ENCODE peak calls at places on chromosome 3, in eight cellular contexts. One of them, this sample, is unnamed.

GRCh38 chr3:105885261-105885660 is 16.4 kb upstream of the CBLB start:
- DNase-seq in ovary: no peak
- DNase-seq in RWPE1: no peak
- DNase-seq in cardiac muscle cell: no peak
- DNase-seq in left ventricle myocardium inferior: no peak
- DNase-seq in CD8-positive, alpha-beta memory T cell: no peak
- DNase-seq in Karpas-422: no peak
- DNase-seq in colonic mucosa: no peak
- DNase-seq in this sample: no peak

GRCh38 chr3:61733866-61734265 is 172.5 kb downstream of the PTPRG start:
- DNase-seq in left ventricle myocardium inferior: peak
- DNase-seq in CD8-positive, alpha-beta memory T cell: no peak
- DNase-seq in RWPE1: no peak
- DNase-seq in Karpas-422: no peak
- DNase-seq in ovary: no peak
- DNase-seq in colonic mucosa: no peak
- DNase-seq in cardiac muscle cell: no peak
- DNase-seq in this sample: no peak

GRCh38 chr3:87145553-87145952 is 81.6 kb upstream of the CHMP2B start:
- DNase-seq in RWPE1: no peak
- DNase-seq in left ventricle myocardium inferior: no peak
- DNase-seq in CD8-positive, alpha-beta memory T cell: no peak
- DNase-seq in Karpas-422: peak
- DNase-seq in colonic mucosa: no peak
- DNase-seq in ovary: no peak
- DNase-seq in cardiac muscle cell: peak
- DNase-seq in this sample: no peak

GRCh38 chr3:8756671-8757070 is 12.7 kb downstream of the OXTR start:
- DNase-seq in ovary: no peak
- DNase-seq in RWPE1: no peak
- DNase-seq in cardiac muscle cell: no peak
- DNase-seq in colonic mucosa: no peak
- DNase-seq in left ventricle myocardium inferior: no peak
- DNase-seq in Karpas-422: no peak
- DNase-seq in CD8-positive, alpha-beta memory T cell: no peak
- DNase-seq in this sample: no peak

GRCh38 chr3:62293051-62293780 is 80.1 kb downstream of the FEZF2 start:
- DNase-seq in left ventricle myocardium inferior: no peak
- DNase-seq in ovary: no peak
- DNase-seq in Karpas-422: no peak
- DNase-seq in RWPE1: no peak
- DNase-seq in colonic mucosa: no peak
- DNase-seq in CD8-positive, alpha-beta memory T cell: no peak
- DNase-seq in cardiac muscle cell: no peak
- DNase-seq in this sample: no peak

GRCh38 chr3:176574736-176575135 is 622.5 kb downstream of the TBL1XR1 start:
- DNase-seq in Karpas-422: no peak
- DNase-seq in left ventricle myocardium inferior: no peak
- DNase-seq in cardiac muscle cell: no peak
- DNase-seq in RWPE1: no peak
- DNase-seq in colonic mucosa: no peak
- DNase-seq in CD8-positive, alpha-beta memory T cell: no peak
- DNase-seq in ovary: no peak
- DNase-seq in this sample: no peak

GRCh38 chr3:185555948-185556347 is 3.6 kb upstream of the LIPH start:
- DNase-seq in cardiac muscle cell: no peak
- DNase-seq in CD8-positive, alpha-beta memory T cell: no peak
- DNase-seq in Karpas-422: no peak
- DNase-seq in left ventricle myocardium inferior: no peak
- DNase-seq in ovary: no peak
- DNase-seq in RWPE1: no peak
- DNase-seq in colonic mucosa: no peak
- DNase-seq in this sample: no peak

GRCh38 chr3:12991481-12991837 is 81.8 kb downstream of the IQSEC1 start:
- DNase-seq in RWPE1: no peak
- DNase-seq in CD8-positive, alpha-beta memory T cell: no peak
- DNase-seq in Karpas-422: no peak
- DNase-seq in ovary: no peak
- DNase-seq in colonic mucosa: no peak
- DNase-seq in cardiac muscle cell: no peak
- DNase-seq in left ventricle myocardium inferior: no peak
- DNase-seq in this sample: no peak

GRCh38 chr3:14166877-14167605 is 11.4 kb downstream of the XPC start:
- DNase-seq in RWPE1: no peak
- DNase-seq in colonic mucosa: no peak
- DNase-seq in ovary: no peak
- DNase-seq in left ventricle myocardium inferior: no peak
- DNase-seq in cardiac muscle cell: no peak
- DNase-seq in Karpas-422: no peak
- DNase-seq in CD8-positive, alpha-beta memory T cell: no peak
- DNase-seq in this sample: no peak

GRCh38 chr3:40741729-40742128 is 217.0 kb downstream of the ZNF621 start:
- DNase-seq in Karpas-422: no peak
- DNase-seq in ovary: peak
- DNase-seq in RWPE1: no peak
- DNase-seq in left ventricle myocardium inferior: no peak
- DNase-seq in cardiac muscle cell: no peak
- DNase-seq in CD8-positive, alpha-beta memory T cell: no peak
- DNase-seq in colonic mucosa: no peak
- DNase-seq in this sample: no peak

GRCh38 chr3:161117646-161118045 is 12.5 kb upstream of the B3GALNT1 start:
- DNase-seq in colonic mucosa: no peak
- DNase-seq in CD8-positive, alpha-beta memory T cell: no peak
- DNase-seq in RWPE1: no peak
- DNase-seq in cardiac muscle cell: no peak
- DNase-seq in Karpas-422: no peak
- DNase-seq in left ventricle myocardium inferior: no peak
- DNase-seq in ovary: no peak
- DNase-seq in this sample: no peak

GRCh38 chr3:173025941-173026340 is 115.1 kb downstream of the SPATA16 start:
- DNase-seq in ovary: no peak
- DNase-seq in cardiac muscle cell: no peak
- DNase-seq in RWPE1: no peak
- DNase-seq in colonic mucosa: no peak
- DNase-seq in CD8-positive, alpha-beta memory T cell: no peak
- DNase-seq in Karpas-422: no peak
- DNase-seq in left ventricle myocardium inferior: no peak
- DNase-seq in this sample: no peak

DNA sequence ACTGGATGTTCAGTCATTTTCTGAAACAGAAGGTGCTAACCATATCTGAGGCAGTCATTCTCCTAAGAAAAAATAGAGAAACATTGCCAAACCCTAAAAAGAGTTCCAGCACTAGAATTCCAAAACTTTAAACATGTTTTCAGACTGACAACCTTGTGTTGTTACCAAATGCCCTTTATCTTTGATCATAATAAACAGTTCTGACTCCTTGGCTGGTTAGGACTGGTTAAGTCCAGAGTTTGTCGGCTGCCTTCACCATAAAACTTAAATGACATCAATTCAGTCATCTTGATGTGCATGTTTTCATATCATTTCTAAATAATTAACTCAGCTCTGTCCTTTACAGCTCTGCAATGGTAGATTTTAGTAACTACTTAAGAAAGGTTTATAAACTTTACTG is 68.0 kb downstream of the COL8A1 start:
- DNase-seq in RWPE1: no peak
- DNase-seq in CD8-positive, alpha-beta memory T cell: no peak
- DNase-seq in colonic mucosa: no peak
- DNase-seq in Karpas-422: no peak
- DNase-seq in left ventricle myocardium inferior: no peak
- DNase-seq in ovary: no peak
- DNase-seq in cardiac muscle cell: no peak
- DNase-seq in this sample: no peak
- H3K27ac ChIP-seq in RWPE1: no peak
- H3K27ac ChIP-seq in CD8-positive, alpha-beta memory T cell: no peak
- H3K27ac ChIP-seq in colonic mucosa: no peak
- H3K27ac ChIP-seq in Karpas-422: no peak
- H3K27ac ChIP-seq in left ventricle myocardium inferior: no peak
- H3K27ac ChIP-seq in ovary: no peak
- H3K27ac ChIP-seq in cardiac muscle cell: no peak
- H3K27ac ChIP-seq in this sample: no peak

GRCh38 chr3:194884649-194885315 is 199.1 kb downstream of the FAM43A start:
- DNase-seq in RWPE1: no peak
- DNase-seq in colonic mucosa: no peak
- DNase-seq in left ventricle myocardium inferior: peak
- DNase-seq in cardiac muscle cell: no peak
- DNase-seq in ovary: no peak
- DNase-seq in Karpas-422: no peak
- DNase-seq in CD8-positive, alpha-beta memory T cell: no peak
- DNase-seq in this sample: no peak
- H3K27ac ChIP-seq in RWPE1: no peak
- H3K27ac ChIP-seq in colonic mucosa: no peak
- H3K27ac ChIP-seq in left ventricle myocardium inferior: peak
- H3K27ac ChIP-seq in cardiac muscle cell: no peak
- H3K27ac ChIP-seq in ovary: no peak
- H3K27ac ChIP-seq in Karpas-422: no peak
- H3K27ac ChIP-seq in CD8-positive, alpha-beta memory T cell: no peak
- H3K27ac ChIP-seq in this sample: no peak

GRCh38 chr3:52532838-52533622 is 627 bp downstream of the NT5DC2 start:
- DNase-seq in colonic mucosa: peak
- DNase-seq in Karpas-422: peak
- DNase-seq in left ventricle myocardium inferior: no peak
- DNase-seq in ovary: peak
- DNase-seq in CD8-positive, alpha-beta memory T cell: no peak
- DNase-seq in cardiac muscle cell: peak
- DNase-seq in RWPE1: peak
- DNase-seq in this sample: no peak

GRCh38 chr3:52533623-52534280 is at the start of gene NT5DC2:
- DNase-seq in cardiac muscle cell: peak
- DNase-seq in Karpas-422: peak
- DNase-seq in RWPE1: peak
- DNase-seq in CD8-positive, alpha-beta memory T cell: peak
- DNase-seq in colonic mucosa: peak
- DNase-seq in left ventricle myocardium inferior: peak
- DNase-seq in ovary: peak
- DNase-seq in this sample: peak

GRCh38 chr3:52531636-52532516 is 1.8 kb downstream of the NT5DC2 start:
- DNase-seq in ovary: peak
- DNase-seq in CD8-positive, alpha-beta memory T cell: no peak
- DNase-seq in cardiac muscle cell: no peak
- DNase-seq in left ventricle myocardium inferior: no peak
- DNase-seq in RWPE1: no peak
- DNase-seq in Karpas-422: no peak
- DNase-seq in colonic mucosa: no peak
- DNase-seq in this sample: no peak

GRCh38 chr3:52530918-52531635 is 2.6 kb downstream of the NT5DC2 start:
- DNase-seq in Karpas-422: no peak
- DNase-seq in CD8-positive, alpha-beta memory T cell: no peak
- DNase-seq in ovary: peak
- DNase-seq in cardiac muscle cell: no peak
- DNase-seq in left ventricle myocardium inferior: peak
- DNase-seq in colonic mucosa: no peak
- DNase-seq in RWPE1: no peak
- DNase-seq in this sample: no peak

DNA sequence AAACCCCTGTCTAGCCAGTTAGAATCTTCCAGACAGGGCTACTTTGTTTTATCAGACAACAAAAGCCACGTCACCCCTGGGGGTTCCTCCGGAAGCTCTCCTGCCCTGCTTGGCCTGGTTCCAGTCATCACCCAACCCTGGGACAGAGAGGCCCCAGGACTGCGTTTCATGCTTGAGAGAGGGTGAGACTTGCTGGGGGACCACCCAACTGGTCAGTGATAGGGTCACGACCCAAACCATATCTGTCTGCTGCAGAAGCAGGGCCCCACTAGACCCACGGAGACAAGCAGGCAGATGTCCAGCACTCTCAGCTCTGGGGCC is 1.2 kb downstream of the NT5DC2 start:
- DNase-seq in ovary: peak
- DNase-seq in colonic mucosa: no peak
- DNase-seq in left ventricle myocardium inferior: no peak
- DNase-seq in cardiac muscle cell: no peak
- DNase-seq in Karpas-422: peak
- DNase-seq in RWPE1: peak
- DNase-seq in CD8-positive, alpha-beta memory T cell: peak
- DNase-seq in this sample: no peak
- H3K27ac ChIP-seq in ovary: peak
- H3K27ac ChIP-seq in colonic mucosa: no peak
- H3K27ac ChIP-seq in left ventricle myocardium inferior: peak
- H3K27ac ChIP-seq in cardiac muscle cell: no peak
- H3K27ac ChIP-seq in Karpas-422: peak
- H3K27ac ChIP-seq in RWPE1: peak
- H3K27ac ChIP-seq in CD8-positive, alpha-beta memory T cell: no peak
- H3K27ac ChIP-seq in this sample: peak

GRCh38 chr3:46566040-46566631 is at the start of gene LRRC2:
- DNase-seq in RWPE1: peak
- DNase-seq in Karpas-422: no peak
- DNase-seq in colonic mucosa: peak
- DNase-seq in cardiac muscle cell: peak
- DNase-seq in ovary: peak
- DNase-seq in left ventricle myocardium inferior: peak
- DNase-seq in CD8-positive, alpha-beta memory T cell: peak
- DNase-seq in this sample: no peak
- H3K27ac ChIP-seq in RWPE1: no peak
- H3K27ac ChIP-seq in Karpas-422: no peak
- H3K27ac ChIP-seq in colonic mucosa: no peak
- H3K27ac ChIP-seq in cardiac muscle cell: no peak
- H3K27ac ChIP-seq in ovary: peak
- H3K27ac ChIP-seq in left ventricle myocardium inferior: peak
- H3K27ac ChIP-seq in CD8-positive, alpha-beta memory T cell: no peak
- H3K27ac ChIP-seq in this sample: no peak

DNA sequence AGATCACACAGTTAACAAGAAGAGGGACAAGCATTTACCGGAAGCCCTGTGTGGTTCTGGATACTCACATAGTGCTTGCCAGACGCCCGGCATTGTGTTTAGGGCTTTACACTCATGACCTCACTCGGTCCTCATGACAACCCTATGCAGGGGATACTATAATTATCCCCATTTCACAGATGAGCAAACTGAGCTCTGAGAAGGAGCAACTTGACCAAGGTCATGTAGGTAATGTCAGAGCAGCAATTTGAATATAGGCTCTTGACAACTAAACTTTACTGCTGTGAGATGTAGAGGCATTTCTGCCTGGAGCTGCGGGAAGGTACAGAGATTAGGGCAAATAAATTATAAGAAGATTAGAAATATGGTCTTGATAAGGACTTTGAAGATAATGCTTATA is 70.0 kb downstream of the SAMMSON start:
- DNase-seq in colonic mucosa: no peak
- DNase-seq in CD8-positive, alpha-beta memory T cell: no peak
- DNase-seq in left ventricle myocardium inferior: no peak
- DNase-seq in RWPE1: no peak
- DNase-seq in cardiac muscle cell: no peak
- DNase-seq in Karpas-422: no peak
- DNase-seq in ovary: no peak
- DNase-seq in this sample: no peak
- H3K27ac ChIP-seq in colonic mucosa: no peak
- H3K27ac ChIP-seq in CD8-positive, alpha-beta memory T cell: no peak
- H3K27ac ChIP-seq in left ventricle myocardium inferior: no peak
- H3K27ac ChIP-seq in RWPE1: no peak
- H3K27ac ChIP-seq in cardiac muscle cell: no peak
- H3K27ac ChIP-seq in Karpas-422: no peak
- H3K27ac ChIP-seq in ovary: no peak
- H3K27ac ChIP-seq in this sample: no peak